ENCODE peak calls at places on chromosomes 12 and 14, in ten cellular contexts. One of them, this sample, is unnamed.

GRCh38 chr12:80837342-80837978 is 100.3 kb downstream of the LIN7A start:
- DNase-seq in T-cell: no peak
- DNase-seq in fibroblast of pulmonary artery: peak
- DNase-seq in CD4-positive, alpha-beta T cell: no peak
- DNase-seq in B cell: no peak
- DNase-seq in activated T-helper 1 cell treated with Interleukin-2 at 50 U/mL for 16 hours: no peak
- DNase-seq in NCI-H1092 treated with DMSO at 0.1 percent for 48 hours: peak
- DNase-seq in suprapubic skin: no peak
- DNase-seq in nephron progenitor cell: peak
- DNase-seq in activated B cell treated with CpG ODN at 0.5 μM for 24 hours: no peak
- DNase-seq in this sample: peak

GRCh38 chr14:20143911-20144310 is 5.3 kb downstream of the OR4N5 start:
- DNase-seq in T-cell: no peak
- DNase-seq in fibroblast of pulmonary artery: no peak
- DNase-seq in CD4-positive, alpha-beta T cell: no peak
- DNase-seq in B cell: no peak
- DNase-seq in activated T-helper 1 cell treated with Interleukin-2 at 50 U/mL for 16 hours: no peak
- DNase-seq in NCI-H1092 treated with DMSO at 0.1 percent for 48 hours: no peak
- DNase-seq in suprapubic skin: no peak
- DNase-seq in nephron progenitor cell: no peak
- DNase-seq in activated B cell treated with CpG ODN at 0.5 μM for 24 hours: no peak
- DNase-seq in this sample: no peak

GRCh38 chr12:104281636-104282035 is 21.9 kb upstream of the EID3 start:
- DNase-seq in T-cell: no peak
- DNase-seq in fibroblast of pulmonary artery: peak
- DNase-seq in CD4-positive, alpha-beta T cell: no peak
- DNase-seq in B cell: no peak
- DNase-seq in activated T-helper 1 cell treated with Interleukin-2 at 50 U/mL for 16 hours: no peak
- DNase-seq in NCI-H1092 treated with DMSO at 0.1 percent for 48 hours: no peak
- DNase-seq in suprapubic skin: no peak
- DNase-seq in nephron progenitor cell: no peak
- DNase-seq in activated B cell treated with CpG ODN at 0.5 μM for 24 hours: no peak
- DNase-seq in this sample: no peak

GRCh38 chr14:25011095-25011494 is 38.9 kb downstream of the STXBP6 start:
- DNase-seq in T-cell: no peak
- DNase-seq in fibroblast of pulmonary artery: no peak
- DNase-seq in CD4-positive, alpha-beta T cell: no peak
- DNase-seq in B cell: no peak
- DNase-seq in activated T-helper 1 cell treated with Interleukin-2 at 50 U/mL for 16 hours: no peak
- DNase-seq in NCI-H1092 treated with DMSO at 0.1 percent for 48 hours: no peak
- DNase-seq in suprapubic skin: no peak
- DNase-seq in nephron progenitor cell: no peak
- DNase-seq in activated B cell treated with CpG ODN at 0.5 μM for 24 hours: no peak
- DNase-seq in this sample: no peak

GRCh38 chr14:105894125-105894977 is 368.0 kb downstream of the TMEM121 start:
- DNase-seq in T-cell: no peak
- DNase-seq in fibroblast of pulmonary artery: no peak
- DNase-seq in CD4-positive, alpha-beta T cell: no peak
- DNase-seq in B cell: no peak
- DNase-seq in activated T-helper 1 cell treated with Interleukin-2 at 50 U/mL for 16 hours: no peak
- DNase-seq in NCI-H1092 treated with DMSO at 0.1 percent for 48 hours: no peak
- DNase-seq in suprapubic skin: peak
- DNase-seq in nephron progenitor cell: no peak
- DNase-seq in activated B cell treated with CpG ODN at 0.5 μM for 24 hours: no peak
- DNase-seq in this sample: no peak

GRCh38 chr14:55133416-55133815 is 4.4 kb downstream of the LGALS3 start:
- DNase-seq in T-cell: no peak
- DNase-seq in fibroblast of pulmonary artery: peak
- DNase-seq in CD4-positive, alpha-beta T cell: no peak
- DNase-seq in B cell: no peak
- DNase-seq in activated T-helper 1 cell treated with Interleukin-2 at 50 U/mL for 16 hours: no peak
- DNase-seq in NCI-H1092 treated with DMSO at 0.1 percent for 48 hours: no peak
- DNase-seq in suprapubic skin: no peak
- DNase-seq in nephron progenitor cell: no peak
- DNase-seq in activated B cell treated with CpG ODN at 0.5 μM for 24 hours: no peak
- DNase-seq in this sample: no peak

GRCh38 chr14:24785698-24786097 is 151.7 kb upstream of the GZMB start:
- DNase-seq in T-cell: no peak
- DNase-seq in fibroblast of pulmonary artery: no peak
- DNase-seq in CD4-positive, alpha-beta T cell: no peak
- DNase-seq in B cell: no peak
- DNase-seq in activated T-helper 1 cell treated with Interleukin-2 at 50 U/mL for 16 hours: no peak
- DNase-seq in NCI-H1092 treated with DMSO at 0.1 percent for 48 hours: no peak
- DNase-seq in suprapubic skin: no peak
- DNase-seq in nephron progenitor cell: no peak
- DNase-seq in activated B cell treated with CpG ODN at 0.5 μM for 24 hours: no peak
- DNase-seq in this sample: no peak

GRCh38 chr12:87274594-87275245 is 754.5 kb downstream of the C12orf50 start:
- DNase-seq in T-cell: no peak
- DNase-seq in fibroblast of pulmonary artery: peak
- DNase-seq in CD4-positive, alpha-beta T cell: no peak
- DNase-seq in B cell: no peak
- DNase-seq in activated T-helper 1 cell treated with Interleukin-2 at 50 U/mL for 16 hours: no peak
- DNase-seq in NCI-H1092 treated with DMSO at 0.1 percent for 48 hours: peak
- DNase-seq in suprapubic skin: no peak
- DNase-seq in nephron progenitor cell: peak
- DNase-seq in activated B cell treated with CpG ODN at 0.5 μM for 24 hours: no peak
- DNase-seq in this sample: no peak

GRCh38 chr12:110576504-110576903 is 6.6 kb downstream of the PPTC7 start:
- DNase-seq in T-cell: no peak
- DNase-seq in fibroblast of pulmonary artery: no peak
- DNase-seq in CD4-positive, alpha-beta T cell: no peak
- DNase-seq in B cell: no peak
- DNase-seq in activated T-helper 1 cell treated with Interleukin-2 at 50 U/mL for 16 hours: no peak
- DNase-seq in NCI-H1092 treated with DMSO at 0.1 percent for 48 hours: no peak
- DNase-seq in suprapubic skin: no peak
- DNase-seq in nephron progenitor cell: no peak
- DNase-seq in activated B cell treated with CpG ODN at 0.5 μM for 24 hours: no peak
- DNase-seq in this sample: no peak

GRCh38 chr12:26648584-26648983 is 184.4 kb downstream of the ITPR2 start:
- DNase-seq in T-cell: no peak
- DNase-seq in fibroblast of pulmonary artery: peak
- DNase-seq in CD4-positive, alpha-beta T cell: no peak
- DNase-seq in B cell: no peak
- DNase-seq in activated T-helper 1 cell treated with Interleukin-2 at 50 U/mL for 16 hours: no peak
- DNase-seq in NCI-H1092 treated with DMSO at 0.1 percent for 48 hours: no peak
- DNase-seq in suprapubic skin: no peak
- DNase-seq in nephron progenitor cell: no peak
- DNase-seq in activated B cell treated with CpG ODN at 0.5 μM for 24 hours: no peak
- DNase-seq in this sample: no peak